ENCODE peak calls at places on chromosomes 13 and 19, in four cellular contexts. One of them, this sample, is unnamed.

GRCh38 chr19:15315101-15315500 is 17.2 kb downstream of the BRD4 start:
- DNase-seq in WTC11: no peak
- DNase-seq in GM12878: no peak
- DNase-seq in HepG2: no peak
- DNase-seq in this sample: no peak

GRCh38 chr19:15675560-15675959 is 2.7 kb downstream of the CYP4F12 start:
- DNase-seq in WTC11: no peak
- DNase-seq in GM12878: no peak
- DNase-seq in HepG2: no peak
- DNase-seq in this sample: no peak

GRCh38 chr19:5621945-5622464 is 571 bp downstream of the SAFB2 start:
- DNase-seq in WTC11: no peak
- DNase-seq in GM12878: no peak
- DNase-seq in HepG2: no peak
- DNase-seq in this sample: peak

GRCh38 chr13:106636492-106636891 is 68.6 kb upstream of the ARGLU1 start:
- DNase-seq in WTC11: no peak
- DNase-seq in GM12878: no peak
- DNase-seq in HepG2: no peak
- DNase-seq in this sample: no peak

GRCh38 chr19:32558607-32559228 is 22.3 kb upstream of the PDCD5 start:
- DNase-seq in WTC11: peak
- DNase-seq in GM12878: no peak
- DNase-seq in HepG2: no peak
- DNase-seq in this sample: no peak

GRCh38 chr13:70889163-70889562 is 780.9 kb upstream of the KLHL1 start:
- DNase-seq in WTC11: no peak
- DNase-seq in GM12878: no peak
- DNase-seq in HepG2: peak
- DNase-seq in this sample: no peak

GRCh38 chr19:45952691-45953505 is 20.8 kb downstream of the NOVA2 start:
- DNase-seq in WTC11: peak
- DNase-seq in GM12878: no peak
- DNase-seq in HepG2: no peak
- DNase-seq in this sample: peak

GRCh38 chr19:5170329-5170745 is 170.3 kb downstream of the PTPRS start:
- DNase-seq in WTC11: peak
- DNase-seq in GM12878: no peak
- DNase-seq in HepG2: no peak
- DNase-seq in this sample: peak

GRCh38 chr13:107834717-107835116 is 380.6 kb downstream of the LIG4 start:
- DNase-seq in WTC11: no peak
- DNase-seq in GM12878: no peak
- DNase-seq in HepG2: no peak
- DNase-seq in this sample: no peak

GRCh38 chr19:3774621-3775373 is 2.8 kb upstream of the RAX2 start:
- DNase-seq in WTC11: no peak
- DNase-seq in GM12878: no peak
- DNase-seq in HepG2: no peak
- DNase-seq in this sample: peak

GRCh38 chr13:49517461-49517860 is 21.7 kb downstream of the PHF11 start:
- DNase-seq in WTC11: peak
- DNase-seq in GM12878: no peak
- DNase-seq in HepG2: peak
- DNase-seq in this sample: no peak

GRCh38 chr19:50460161-50460765 is 16.0 kb upstream of the EMC10 start:
- DNase-seq in WTC11: no peak
- DNase-seq in GM12878: peak
- DNase-seq in HepG2: peak
- DNase-seq in this sample: no peak

GRCh38 chr13:110129539-110130186 is 177.3 kb downstream of the COL4A1 start:
- DNase-seq in WTC11: no peak
- DNase-seq in GM12878: no peak
- DNase-seq in HepG2: no peak
- DNase-seq in this sample: no peak

GRCh38 chr19:21023901-21024300 is 3.4 kb downstream of the ZNF430 start:
- DNase-seq in WTC11: no peak
- DNase-seq in GM12878: no peak
- DNase-seq in HepG2: no peak
- DNase-seq in this sample: no peak

GRCh38 chr13:46181799-46182490 is at the start of gene LCP1:
- DNase-seq in WTC11: no peak
- DNase-seq in GM12878: peak
- DNase-seq in HepG2: no peak
- DNase-seq in this sample: peak

GRCh38 chr19:45069056-45069455 is 7.2 kb downstream of the ZNF296 start:
- DNase-seq in WTC11: peak
- DNase-seq in GM12878: no peak
- DNase-seq in HepG2: no peak
- DNase-seq in this sample: no peak

GRCh38 chr13:34833562-34834182 is 108.4 kb upstream of the NBEA start:
- DNase-seq in WTC11: peak
- DNase-seq in GM12878: no peak
- DNase-seq in HepG2: no peak
- DNase-seq in this sample: no peak

GRCh38 chr19:14003279-14004051 is 2.7 kb downstream of the RFX1 start:
- DNase-seq in WTC11: no peak
- DNase-seq in GM12878: no peak
- DNase-seq in HepG2: no peak
- DNase-seq in this sample: no peak

GRCh38 chr13:114054269-114054668 is 78.2 kb downstream of the RASA3 start:
- DNase-seq in WTC11: peak
- DNase-seq in GM12878: no peak
- DNase-seq in HepG2: no peak
- DNase-seq in this sample: peak

GRCh38 chr19:42343344-42344110 is 18.1 kb downstream of the MEGF8 start:
- DNase-seq in WTC11: peak
- DNase-seq in GM12878: no peak
- DNase-seq in HepG2: no peak
- DNase-seq in this sample: no peak

GRCh38 chr13:107205318-107206112 is 637.6 kb upstream of the ARGLU1 start:
- DNase-seq in WTC11: peak
- DNase-seq in GM12878: no peak
- DNase-seq in HepG2: peak
- DNase-seq in this sample: peak

GRCh38 chr19:22545751-22546150 is 88.4 kb upstream of the ZNF492 start:
- DNase-seq in WTC11: peak
- DNase-seq in GM12878: no peak
- DNase-seq in HepG2: peak
- DNase-seq in this sample: peak

GRCh38 chr19:18292810-18293641 is 11.6 kb upstream of the JUND start:
- DNase-seq in WTC11: peak
- DNase-seq in GM12878: no peak
- DNase-seq in HepG2: peak
- DNase-seq in this sample: peak

GRCh38 chr19:30391554-30392551 is 19.7 kb downstream of the ZNF536 start:
- DNase-seq in WTC11: peak
- DNase-seq in GM12878: no peak
- DNase-seq in HepG2: no peak
- DNase-seq in this sample: no peak

GRCh38 chr13:20489185-20489820 is 36.4 kb downstream of the CRYL1 start:
- DNase-seq in WTC11: no peak
- DNase-seq in GM12878: no peak
- DNase-seq in HepG2: no peak
- DNase-seq in this sample: no peak

GRCh38 chr13:91348906-91349435 is 1.5 kb downstream of the MIR17HG start:
- DNase-seq in WTC11: peak
- DNase-seq in GM12878: peak
- DNase-seq in HepG2: peak
- DNase-seq in this sample: no peak

GRCh38 chr13:51731759-51732158 is 72.2 kb downstream of the DHRS12 start:
- DNase-seq in WTC11: no peak
- DNase-seq in GM12878: no peak
- DNase-seq in HepG2: no peak
- DNase-seq in this sample: no peak

GRCh38 chr19:19655641-19656343 is 7.7 kb downstream of the ATP13A1 start:
- DNase-seq in WTC11: no peak
- DNase-seq in GM12878: no peak
- DNase-seq in HepG2: no peak
- DNase-seq in this sample: no peak

GRCh38 chr13:104949840-104950805 is 1585.3 kb downstream of the EFNB2 start:
- DNase-seq in WTC11: no peak
- DNase-seq in GM12878: no peak
- DNase-seq in HepG2: no peak
- DNase-seq in this sample: no peak

GRCh38 chr19:18862976-18863842 is 31.4 kb downstream of the UPF1 start:
- DNase-seq in WTC11: no peak
- DNase-seq in GM12878: no peak
- DNase-seq in HepG2: no peak
- DNase-seq in this sample: no peak

GRCh38 chr19:10270180-10270615 is 722 bp upstream of the ICAM1 start:
- DNase-seq in WTC11: no peak
- DNase-seq in GM12878: no peak
- DNase-seq in HepG2: no peak
- DNase-seq in this sample: peak

DNA sequence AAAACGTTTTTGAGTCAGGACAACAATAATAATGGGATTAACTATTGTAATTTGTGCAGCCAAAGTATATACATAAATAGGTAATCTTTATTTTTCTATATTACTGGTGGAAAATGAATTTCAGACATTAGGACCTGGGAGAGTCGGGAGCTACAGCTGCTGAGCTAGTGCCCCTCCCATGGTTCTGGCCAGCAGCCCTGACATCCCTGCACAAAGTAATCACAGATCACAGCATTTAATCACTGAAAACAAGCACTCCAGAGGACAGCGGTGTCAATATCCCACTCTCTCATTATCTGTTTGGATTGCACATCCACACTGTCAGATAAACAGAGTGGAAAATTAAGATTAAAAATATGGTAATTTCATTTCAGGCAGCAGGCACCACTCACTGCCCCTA is 254.0 kb upstream of the SOX21 start:
- DNase-seq in WTC11: no peak
- DNase-seq in GM12878: no peak
- DNase-seq in HepG2: no peak
- DNase-seq in this sample: no peak
- TF ChIP-seq CBFB in WTC11: no peak
- TF ChIP-seq CBFB in GM12878: no peak
- TF ChIP-seq CBFB in HepG2: no peak
- TF ChIP-seq CBFB in this sample: no peak

GRCh38 chr13:112889351-112890290 is 79.4 kb upstream of the MCF2L start:
- DNase-seq in WTC11: no peak
- DNase-seq in GM12878: no peak
- DNase-seq in HepG2: no peak
- DNase-seq in this sample: no peak

GRCh38 chr13:112892759-112893569 is 76.0 kb upstream of the MCF2L start:
- DNase-seq in WTC11: no peak
- DNase-seq in GM12878: no peak
- DNase-seq in HepG2: peak
- DNase-seq in this sample: no peak

GRCh38 chr13:112890316-112891131 is 78.5 kb upstream of the MCF2L start:
- DNase-seq in WTC11: no peak
- DNase-seq in GM12878: no peak
- DNase-seq in HepG2: no peak
- DNase-seq in this sample: no peak

GRCh38 chr13:112893570-112894422 is 75.2 kb upstream of the MCF2L start:
- DNase-seq in WTC11: peak
- DNase-seq in GM12878: no peak
- DNase-seq in HepG2: peak
- DNase-seq in this sample: peak

DNA sequence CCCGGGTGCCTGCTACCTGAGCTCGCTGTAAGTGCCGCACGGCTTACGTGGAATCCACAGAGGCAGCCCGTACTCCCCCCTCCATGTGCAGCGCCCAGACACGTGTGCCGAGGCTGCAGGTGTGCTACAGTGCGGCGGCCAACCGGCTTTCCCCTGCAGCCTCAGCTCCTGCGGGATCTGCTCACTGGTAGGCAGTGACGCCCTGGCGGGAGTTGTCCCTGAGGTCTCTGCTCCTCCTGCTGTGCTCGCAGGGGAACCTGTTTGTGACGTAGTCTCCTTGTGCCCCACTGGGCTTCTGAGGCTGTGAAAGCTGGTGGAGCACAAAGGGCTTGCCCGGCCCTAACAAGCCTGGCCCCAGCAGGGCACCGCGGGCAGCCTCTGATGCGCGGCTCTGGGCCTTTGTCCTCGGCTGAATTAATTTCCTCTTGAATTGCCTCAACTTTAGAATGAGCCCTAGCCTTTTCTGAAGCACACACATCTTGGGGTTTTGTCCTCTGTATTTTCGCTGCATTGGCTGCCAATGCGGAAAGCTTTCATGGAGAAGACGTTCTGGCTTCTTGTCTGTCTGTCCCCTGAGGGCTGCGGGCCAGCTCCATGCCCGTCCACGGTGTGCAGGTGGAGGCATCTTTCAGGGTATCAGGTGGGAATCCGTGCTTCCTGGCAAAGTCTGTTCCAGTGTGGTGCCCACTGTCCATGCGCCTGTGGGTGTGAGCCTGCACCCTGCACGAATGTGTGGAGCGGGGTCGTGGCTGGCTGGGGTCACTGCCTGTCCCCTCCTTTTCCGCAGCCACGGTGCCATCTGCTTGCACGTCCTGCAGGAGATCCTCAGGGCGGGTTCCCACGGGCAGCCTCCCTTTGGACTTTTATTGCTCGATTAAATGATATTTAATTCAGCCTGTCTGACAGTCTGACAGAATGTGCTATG is 77.3 kb upstream of the MCF2L start:
- DNase-seq in WTC11: peak
- DNase-seq in GM12878: no peak
- DNase-seq in HepG2: no peak
- DNase-seq in this sample: no peak
- TF ChIP-seq CBFB in WTC11: no peak
- TF ChIP-seq CBFB in GM12878: no peak
- TF ChIP-seq CBFB in HepG2: no peak
- TF ChIP-seq CBFB in this sample: no peak

DNA sequence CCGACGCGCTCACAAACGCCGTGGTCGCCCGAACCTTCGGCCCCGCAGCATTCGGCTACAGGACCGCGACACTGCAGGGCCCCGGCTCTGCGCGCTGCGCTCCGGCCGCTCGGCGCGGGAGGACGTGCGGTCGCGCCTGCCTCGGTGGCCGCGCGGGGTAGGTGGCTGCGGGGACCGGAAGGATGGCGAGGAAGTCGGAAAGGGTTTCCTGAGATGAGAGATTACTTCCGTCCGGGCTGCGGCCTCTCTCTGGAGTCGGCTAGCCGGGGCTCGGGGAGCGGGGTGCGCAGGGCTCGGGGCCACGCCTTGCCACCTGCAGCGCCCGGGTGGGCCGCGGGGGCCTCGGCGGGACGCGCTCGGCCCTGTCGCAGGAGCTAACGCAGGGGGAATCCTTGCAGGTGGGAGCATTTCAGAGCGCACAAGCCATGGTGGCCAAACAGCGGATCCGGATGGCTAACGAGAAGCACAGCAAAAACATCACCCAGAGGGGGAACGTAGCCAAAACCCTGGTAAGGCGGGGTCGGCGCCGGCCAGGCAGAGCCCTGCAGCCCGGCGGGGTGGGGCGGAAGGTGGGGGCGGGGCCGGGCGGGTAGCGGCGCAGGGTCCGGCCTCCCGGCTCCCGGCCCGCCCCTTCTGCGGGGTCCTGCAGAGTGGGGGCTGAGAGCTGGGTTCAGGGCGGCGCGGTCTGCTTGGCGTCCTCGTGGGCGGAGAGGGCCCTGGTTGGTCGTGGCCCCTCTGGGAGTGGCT is at the start of gene SERP2:
- DNase-seq in WTC11: peak
- DNase-seq in GM12878: no peak
- DNase-seq in HepG2: no peak
- DNase-seq in this sample: no peak
- TF ChIP-seq CBFB in WTC11: peak
- TF ChIP-seq CBFB in GM12878: no peak
- TF ChIP-seq CBFB in HepG2: no peak
- TF ChIP-seq CBFB in this sample: no peak

GRCh38 chr13:33110713-33111413 is 94.6 kb downstream of the KL start:
- DNase-seq in WTC11: no peak
- DNase-seq in GM12878: no peak
- DNase-seq in HepG2: no peak
- DNase-seq in this sample: no peak
- TF ChIP-seq CBFB in WTC11: no peak
- TF ChIP-seq CBFB in GM12878: no peak
- TF ChIP-seq CBFB in HepG2: no peak
- TF ChIP-seq CBFB in this sample: no peak

This sample was measured in K562.